ENCODE peak calls at places on chromosomes 11 and 22, in five cellular contexts. One of them, this sample, is unnamed.

GRCh38 chr11:25183436-25183835 is 686.6 kb downstream of the LUZP2 start:
- DNase-seq in keratinocyte: no peak
- DNase-seq in cardiac muscle cell: no peak
- DNase-seq in DND-41: no peak
- DNase-seq in stomach: no peak
- DNase-seq in this sample: no peak

GRCh38 chr11:127035812-127036211 is 35.2 kb upstream of the KIRREL3 start:
- DNase-seq in keratinocyte: no peak
- DNase-seq in cardiac muscle cell: no peak
- DNase-seq in DND-41: no peak
- DNase-seq in stomach: no peak
- DNase-seq in this sample: no peak

GRCh38 chr11:57124460-57124859 is 57.3 kb upstream of the LRRC55 start:
- DNase-seq in keratinocyte: no peak
- DNase-seq in cardiac muscle cell: no peak
- DNase-seq in DND-41: no peak
- DNase-seq in stomach: no peak
- DNase-seq in this sample: no peak

GRCh38 chr22:25692392-25692791 is 49.6 kb upstream of the MYO18B start:
- DNase-seq in keratinocyte: no peak
- DNase-seq in cardiac muscle cell: no peak
- DNase-seq in DND-41: no peak
- DNase-seq in stomach: no peak
- DNase-seq in this sample: no peak

GRCh38 chr11:14537134-14537599 is 17.0 kb upstream of the PSMA1 start:
- DNase-seq in keratinocyte: no peak
- DNase-seq in cardiac muscle cell: peak
- DNase-seq in DND-41: peak
- DNase-seq in stomach: no peak
- DNase-seq in this sample: peak

GRCh38 chr11:48093795-48094642 is 113.7 kb downstream of the PTPRJ start:
- DNase-seq in keratinocyte: no peak
- DNase-seq in cardiac muscle cell: peak
- DNase-seq in DND-41: no peak
- DNase-seq in stomach: no peak
- DNase-seq in this sample: no peak

GRCh38 chr11:45355706-45356041 is 69.5 kb upstream of the SYT13 start:
- DNase-seq in keratinocyte: no peak
- DNase-seq in cardiac muscle cell: no peak
- DNase-seq in DND-41: no peak
- DNase-seq in stomach: peak
- DNase-seq in this sample: no peak

GRCh38 chr22:25085930-25086901 is 113.4 kb upstream of the CRYBB3 start:
- DNase-seq in keratinocyte: no peak
- DNase-seq in cardiac muscle cell: no peak
- DNase-seq in DND-41: no peak
- DNase-seq in stomach: no peak
- DNase-seq in this sample: no peak

GRCh38 chr22:42296381-42296853 is 26.0 kb upstream of the TCF20 start:
- DNase-seq in keratinocyte: no peak
- DNase-seq in cardiac muscle cell: no peak
- DNase-seq in DND-41: no peak
- DNase-seq in stomach: peak
- DNase-seq in this sample: peak

GRCh38 chr22:49827853-49828598 is at the start of gene BRD1:
- DNase-seq in keratinocyte: no peak
- DNase-seq in cardiac muscle cell: peak
- DNase-seq in DND-41: peak
- DNase-seq in stomach: peak
- DNase-seq in this sample: peak

GRCh38 chr22:44702479-44703219 is 645 bp downstream of the PRR5 start:
- DNase-seq in keratinocyte: no peak
- DNase-seq in cardiac muscle cell: peak
- DNase-seq in DND-41: peak
- DNase-seq in stomach: peak
- DNase-seq in this sample: peak

GRCh38 chr11:11605821-11606450 is 15.9 kb downstream of the GALNT18 start:
- DNase-seq in keratinocyte: no peak
- DNase-seq in cardiac muscle cell: no peak
- DNase-seq in DND-41: no peak
- DNase-seq in stomach: no peak
- DNase-seq in this sample: no peak

GRCh38 chr11:36627471-36627870 is 29.4 kb upstream of the RAG2 start:
- DNase-seq in keratinocyte: no peak
- DNase-seq in cardiac muscle cell: no peak
- DNase-seq in DND-41: no peak
- DNase-seq in stomach: no peak
- DNase-seq in this sample: no peak

DNA sequence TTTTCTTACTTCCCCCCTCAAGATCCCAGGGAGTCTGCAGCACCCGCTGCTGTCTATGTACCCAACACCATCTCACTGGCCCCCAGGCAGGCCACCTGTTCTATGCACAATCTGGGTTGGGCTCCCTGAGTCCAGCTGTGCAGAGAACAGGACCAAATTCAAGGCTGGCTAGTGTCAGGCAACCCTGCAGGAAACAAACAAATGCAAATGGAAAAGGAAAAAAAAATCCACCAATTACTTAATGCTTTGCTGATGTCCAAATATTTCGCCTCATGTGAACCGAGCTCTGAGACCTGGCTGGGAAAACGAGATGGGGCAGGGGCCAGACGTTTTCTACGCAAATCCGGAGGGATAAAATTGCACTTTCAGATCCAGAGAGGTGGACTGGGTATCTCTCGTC is 561.1 kb downstream of the MIAT start:
- DNase-seq in keratinocyte: no peak
- DNase-seq in cardiac muscle cell: no peak
- DNase-seq in DND-41: no peak
- DNase-seq in stomach: no peak
- DNase-seq in this sample: no peak
- H3K27ac ChIP-seq in keratinocyte: no peak
- H3K27ac ChIP-seq in cardiac muscle cell: no peak
- H3K27ac ChIP-seq in DND-41: no peak
- H3K27ac ChIP-seq in stomach: no peak
- H3K27ac ChIP-seq in this sample: no peak

GRCh38 chr11:120652705-120653335 is 141.3 kb downstream of the GRIK4 start:
- DNase-seq in keratinocyte: no peak
- DNase-seq in cardiac muscle cell: no peak
- DNase-seq in DND-41: peak
- DNase-seq in stomach: no peak
- DNase-seq in this sample: no peak
- TF ChIP-seq CTCF in keratinocyte: no peak
- TF ChIP-seq CTCF in cardiac muscle cell: no peak
- TF ChIP-seq CTCF in DND-41: no peak
- TF ChIP-seq CTCF in stomach: no peak
- TF ChIP-seq CTCF in this sample: no peak

GRCh38 chr11:2432628-2433071 is 11.7 kb downstream of the TRPM5 start:
- DNase-seq in keratinocyte: no peak
- DNase-seq in cardiac muscle cell: no peak
- DNase-seq in DND-41: no peak
- DNase-seq in stomach: no peak
- DNase-seq in this sample: no peak
- H3K27ac ChIP-seq in keratinocyte: no peak
- H3K27ac ChIP-seq in cardiac muscle cell: no peak
- H3K27ac ChIP-seq in DND-41: no peak
- H3K27ac ChIP-seq in stomach: no peak
- H3K27ac ChIP-seq in this sample: no peak

DNA sequence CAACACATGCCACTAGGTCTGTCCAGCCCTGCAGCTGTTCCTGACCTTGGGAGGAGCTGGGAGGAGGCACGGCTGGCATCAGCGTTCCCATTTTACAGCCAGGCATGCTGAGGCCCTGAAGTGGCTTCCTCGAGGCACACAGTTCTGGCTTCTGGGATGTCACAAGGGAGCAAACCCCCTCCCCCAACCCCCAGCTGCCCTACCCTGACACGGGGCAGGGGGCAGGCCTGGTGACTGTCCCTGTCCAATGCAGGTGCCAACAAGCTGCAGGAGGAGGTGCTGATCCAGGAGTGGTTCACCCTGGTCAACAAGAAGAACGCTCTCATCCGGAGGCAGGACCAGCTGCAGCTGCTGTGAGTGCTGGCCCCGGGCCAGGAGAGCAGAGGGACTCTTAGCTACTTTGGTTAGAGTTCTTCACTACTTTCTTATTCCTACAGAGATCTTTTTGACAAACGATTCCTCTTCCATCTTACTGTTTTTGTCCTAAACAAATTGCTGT is 5.3 kb downstream of the KCNK7 start:
- DNase-seq in keratinocyte: no peak
- DNase-seq in cardiac muscle cell: no peak
- DNase-seq in DND-41: no peak
- DNase-seq in stomach: no peak
- DNase-seq in this sample: no peak
- TF ChIP-seq CTCF in keratinocyte: no peak
- TF ChIP-seq CTCF in cardiac muscle cell: no peak
- TF ChIP-seq CTCF in DND-41: no peak
- TF ChIP-seq CTCF in stomach: no peak
- TF ChIP-seq CTCF in this sample: no peak

GRCh38 chr11:3867209-3868071 is 12.0 kb downstream of the STIM1 start:
- DNase-seq in keratinocyte: no peak
- DNase-seq in cardiac muscle cell: peak
- DNase-seq in DND-41: no peak
- DNase-seq in stomach: peak
- DNase-seq in this sample: no peak

GRCh38 chr11:3861698-3862097 is 6.2 kb downstream of the STIM1 start:
- DNase-seq in keratinocyte: no peak
- DNase-seq in cardiac muscle cell: no peak
- DNase-seq in DND-41: peak
- DNase-seq in stomach: no peak
- DNase-seq in this sample: no peak

GRCh38 chr11:3866206-3866605 is 10.7 kb downstream of the STIM1 start:
- DNase-seq in keratinocyte: no peak
- DNase-seq in cardiac muscle cell: peak
- DNase-seq in DND-41: no peak
- DNase-seq in stomach: peak
- DNase-seq in this sample: no peak

GRCh38 chr11:3866836-3867208 is 11.4 kb downstream of the STIM1 start:
- DNase-seq in keratinocyte: no peak
- DNase-seq in cardiac muscle cell: no peak
- DNase-seq in DND-41: no peak
- DNase-seq in stomach: no peak
- DNase-seq in this sample: no peak

GRCh38 chr11:3865388-3866193 is 10.1 kb downstream of the STIM1 start:
- DNase-seq in keratinocyte: peak
- DNase-seq in cardiac muscle cell: peak
- DNase-seq in DND-41: no peak
- DNase-seq in stomach: no peak
- DNase-seq in this sample: no peak
- H3K27ac ChIP-seq in keratinocyte: peak
- H3K27ac ChIP-seq in cardiac muscle cell: no peak
- H3K27ac ChIP-seq in DND-41: no peak
- H3K27ac ChIP-seq in stomach: peak
- H3K27ac ChIP-seq in this sample: no peak

GRCh38 chr11:64090811-64091516 is 55.2 kb downstream of the FLRT1 start:
- DNase-seq in keratinocyte: no peak
- DNase-seq in cardiac muscle cell: no peak
- DNase-seq in DND-41: peak
- DNase-seq in stomach: no peak
- DNase-seq in this sample: peak
- TF ChIP-seq CTCF in keratinocyte: no peak
- TF ChIP-seq CTCF in cardiac muscle cell: peak
- TF ChIP-seq CTCF in DND-41: peak
- TF ChIP-seq CTCF in stomach: no peak
- TF ChIP-seq CTCF in this sample: peak

DNA sequence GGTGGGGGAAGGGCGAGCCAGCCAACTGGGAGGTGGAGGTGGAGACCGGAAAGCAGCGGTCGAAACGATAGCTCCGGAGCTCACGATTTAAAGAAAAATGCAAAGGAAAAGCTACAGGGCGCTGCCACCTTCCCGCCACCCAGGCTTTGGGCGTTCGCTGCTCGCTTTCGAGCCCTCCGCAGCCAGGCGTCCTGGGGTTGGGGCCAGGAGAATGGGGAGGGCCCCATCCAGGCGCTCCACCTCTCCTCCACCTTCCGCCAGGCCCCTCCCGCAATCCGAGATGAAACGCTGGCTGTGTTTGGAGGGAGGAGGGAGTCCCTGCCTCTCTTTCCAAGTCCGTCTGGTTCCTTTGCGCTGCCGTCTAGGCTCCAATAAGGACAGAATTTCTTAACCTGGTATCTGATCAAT is 452 bp upstream of the ABTB2 start:
- DNase-seq in keratinocyte: no peak
- DNase-seq in cardiac muscle cell: peak
- DNase-seq in DND-41: no peak
- DNase-seq in stomach: peak
- DNase-seq in this sample: no peak
- H3K27ac ChIP-seq in keratinocyte: peak
- H3K27ac ChIP-seq in cardiac muscle cell: no peak
- H3K27ac ChIP-seq in DND-41: peak
- H3K27ac ChIP-seq in stomach: peak
- H3K27ac ChIP-seq in this sample: peak

GRCh38 chr11:101254037-101254436 is 124.4 kb upstream of the PGR start:
- DNase-seq in keratinocyte: no peak
- DNase-seq in cardiac muscle cell: no peak
- DNase-seq in DND-41: no peak
- DNase-seq in stomach: no peak
- DNase-seq in this sample: no peak

DNA sequence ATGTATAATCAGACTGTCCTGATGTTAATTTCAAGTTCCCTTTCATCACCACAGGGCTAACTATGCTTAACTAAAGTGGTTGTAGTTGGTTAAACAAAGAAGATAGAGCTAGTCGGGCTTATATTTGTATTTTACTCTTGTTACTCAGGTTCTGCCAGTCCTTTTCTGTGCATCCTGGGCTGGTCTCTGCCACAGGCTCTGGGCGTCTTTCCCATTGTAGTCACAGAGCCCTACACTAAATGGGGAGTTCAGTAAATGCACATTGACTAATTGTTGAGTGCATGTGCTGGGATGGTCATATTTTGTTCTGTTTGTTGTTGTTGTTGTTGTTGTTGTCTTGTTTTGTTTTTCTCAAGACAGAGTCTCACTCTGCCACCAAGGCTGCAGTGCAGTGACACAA is 125.4 kb upstream of the PGR start:
- DNase-seq in keratinocyte: no peak
- DNase-seq in cardiac muscle cell: no peak
- DNase-seq in DND-41: no peak
- DNase-seq in stomach: no peak
- DNase-seq in this sample: no peak
- TF ChIP-seq CTCF in keratinocyte: no peak
- TF ChIP-seq CTCF in cardiac muscle cell: no peak
- TF ChIP-seq CTCF in DND-41: no peak
- TF ChIP-seq CTCF in stomach: no peak
- TF ChIP-seq CTCF in this sample: no peak

DNA sequence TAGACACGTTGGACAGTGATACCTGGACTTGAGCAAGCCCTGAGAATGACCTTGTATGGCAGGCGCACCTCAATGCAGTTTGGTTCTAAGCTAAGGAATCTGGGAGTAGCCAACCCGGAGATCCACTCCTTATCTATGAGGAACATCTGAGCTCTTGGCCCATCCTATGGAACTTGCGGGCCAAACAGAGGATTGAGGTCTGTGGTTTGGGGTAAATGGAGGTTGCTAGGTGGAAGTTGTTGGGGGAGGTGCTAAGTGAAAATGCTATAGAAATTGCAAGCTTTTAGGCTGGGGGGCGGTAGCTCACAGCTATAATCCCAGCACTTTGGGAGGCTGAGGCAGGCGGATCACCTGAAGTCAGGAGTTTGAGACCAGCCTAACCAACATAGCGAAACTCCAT is 8.9 kb downstream of the GDPD5 start:
- DNase-seq in keratinocyte: no peak
- DNase-seq in cardiac muscle cell: no peak
- DNase-seq in DND-41: no peak
- DNase-seq in stomach: no peak
- DNase-seq in this sample: no peak
- H3K27ac ChIP-seq in keratinocyte: no peak
- H3K27ac ChIP-seq in cardiac muscle cell: no peak
- H3K27ac ChIP-seq in DND-41: no peak
- H3K27ac ChIP-seq in stomach: no peak
- H3K27ac ChIP-seq in this sample: no peak